ENCODE peak calls at places on chromosome X, in nine cellular contexts. I is SJSA1; E is CD8-positive, alpha-beta memory T cell; X is tibial nerve; D is left ventricle myocardium inferior; G is thyroid gland; S is uterus; R is sigmoid colon; U is spleen. F is an unnamed sample. For H3K36me3, the result is how much of the 10 kb centered on the place peaks cover.

GRCh38 chrX:151974336-151975227 is at the start of gene GABRE:
- DNase-seq in I (peak), E (no peak), X (peak), D (peak), G (peak), S (peak), R (peak), U (no peak), F (peak)

GRCh38 chrX:130799393-130799792 is 103.6 kb downstream of the ENOX2 start:
- DNase-seq in I (no peak), E (no peak), X (no peak), D (no peak), G (no peak), S (no peak), R (no peak), U (no peak), F (no peak)

GRCh38 chrX:105331244-105331643 is 110.8 kb upstream of the TEX13A start:
- DNase-seq in I (no peak), E (no peak), X (no peak), D (no peak), G (no peak), S (no peak), R (no peak), U (no peak), F (no peak)

GRCh38 chrX:71859637-71860036 is 51.0 kb upstream of the NHSL2 start:
- DNase-seq in I (no peak), E (no peak), X (peak), D (no peak), G (peak), S (no peak), R (no peak), U (no peak), F (peak)

GRCh38 chrX:38347136-38347535 is 5.3 kb upstream of the OTC start:
- DNase-seq in I (no peak), E (no peak), X (peak), D (no peak), G (no peak), S (no peak), R (no peak), U (no peak), F (peak)

GRCh38 chrX:9071031-9071650 is 37.2 kb upstream of the FAM9B start:
- DNase-seq in I (no peak), E (no peak), X (no peak), D (no peak), G (no peak), S (no peak), R (no peak), U (no peak), F (no peak)

GRCh38 chrX:8731579-8732395 is at the start of gene ANOS1:
- DNase-seq in I (peak), E (no peak), X (peak), D (peak), G (peak), S (no peak), R (peak), U (peak), F (peak)

GRCh38 chrX:107050195-107050709 is 50.2 kb upstream of the MORC4 start:
- DNase-seq in I (no peak), E (no peak), X (no peak), D (no peak), G (peak), S (no peak), R (no peak), U (no peak), F (no peak)

DNA sequence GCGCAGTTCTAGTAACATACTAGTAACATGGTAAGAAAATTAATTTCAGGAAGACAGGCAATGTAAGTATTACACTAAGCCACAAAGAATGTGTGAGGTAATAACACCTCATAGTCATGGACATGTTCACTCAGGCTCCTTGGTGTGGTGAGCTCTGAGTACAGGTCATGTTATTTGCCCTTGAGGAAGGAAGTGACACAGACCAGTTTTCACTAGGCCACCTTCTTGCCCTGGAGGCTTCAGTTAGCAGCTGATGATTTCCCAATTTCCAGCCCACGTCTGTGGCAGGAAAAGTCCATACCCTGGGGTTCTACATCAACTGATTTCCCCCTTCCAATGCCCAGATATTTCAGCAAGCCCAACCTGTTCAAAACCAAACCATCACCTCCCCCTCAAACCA is 6.7 kb downstream of the APOO start:
- DNase-seq in I (peak), E (no peak), X (no peak), D (no peak), G (no peak), S (no peak), R (no peak), U (no peak), F (no peak)
- H3K27ac ChIP-seq in I (peak), E (no peak), X (peak), D (peak), G (peak), S (peak), R (peak), U (peak), F (peak)

DNA sequence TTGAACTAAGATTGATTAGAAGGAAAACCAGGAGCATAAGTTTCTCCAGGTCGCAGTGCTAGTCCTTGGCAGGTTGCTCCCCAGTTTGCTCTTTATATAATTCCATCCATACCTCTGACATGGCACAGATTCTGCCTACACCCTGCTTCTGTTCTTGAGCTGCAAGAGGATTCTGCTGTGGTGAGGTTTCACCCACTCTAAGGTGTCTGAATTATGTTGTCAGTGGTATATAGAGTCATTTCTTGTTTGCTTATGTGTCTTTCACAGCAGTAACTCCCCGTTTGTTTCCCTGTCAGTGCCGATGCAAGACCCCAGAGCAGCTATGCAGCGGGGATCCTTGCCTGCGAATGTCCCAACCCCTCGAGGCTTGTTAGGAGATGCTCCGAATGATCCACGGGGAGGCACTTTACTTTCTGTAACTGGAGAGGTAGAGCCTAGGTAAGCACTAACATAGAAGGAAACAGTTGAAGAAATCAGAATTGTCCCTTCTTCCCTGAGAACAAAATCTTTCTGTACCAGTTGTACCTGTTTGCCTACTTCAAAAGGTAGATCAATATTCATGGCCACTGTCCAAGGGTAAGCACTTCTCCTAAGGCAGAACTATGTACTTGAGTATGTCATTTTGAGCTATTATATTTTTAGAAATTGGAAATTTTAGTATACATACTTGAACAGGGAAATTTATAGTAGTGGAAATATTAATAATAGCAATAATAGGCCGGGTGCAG is 11.2 kb downstream of the CSTF2 start:
- DNase-seq in I (no peak), E (no peak), X (no peak), D (no peak), G (no peak), S (no peak), R (no peak), U (no peak), F (no peak)
- H3K36me3 ChIP-seq in I (under half), E (under half), X (under half), D (half or more), G (under half), S (under half), R (under half), U (half or more), F (under half)

GRCh38 chrX:64395568-64395929 is 297 bp upstream of the MTMR8 start:
- DNase-seq in I (no peak), E (no peak), X (no peak), D (no peak), G (no peak), S (no peak), R (no peak), U (no peak), F (no peak)
- H3K27ac ChIP-seq in I (no peak), E (peak), X (peak), D (no peak), G (no peak), S (no peak), R (no peak), U (no peak), F (no peak)

GRCh38 chrX:41198410-41198809 is 113.2 kb downstream of the USP9X start:
- DNase-seq in I (no peak), E (no peak), X (no peak), D (no peak), G (no peak), S (no peak), R (no peak), U (no peak), F (no peak)
- H3K36me3 ChIP-seq in I (under half), E (under half), X (under half), D (half or more), G (under half), S (under half), R (under half), U (half or more), F (under half)

DNA sequence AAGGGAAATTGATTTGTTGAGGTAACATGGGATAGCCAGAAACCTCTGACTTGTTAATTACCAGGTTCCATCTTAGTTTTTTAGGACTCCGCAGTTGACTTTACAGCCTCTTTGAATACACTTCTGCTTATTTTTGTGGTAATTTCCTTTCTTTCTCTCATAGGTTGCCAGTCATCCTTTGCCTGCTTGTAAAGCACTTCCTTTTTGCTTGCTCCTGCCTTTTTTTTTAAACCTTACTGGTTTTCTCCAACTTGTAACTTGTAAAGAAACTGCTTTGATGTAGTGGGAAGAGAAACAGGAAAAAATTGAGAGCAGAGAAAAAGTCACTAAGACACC is 2.6 kb downstream of the PGK1 start:
- DNase-seq in I (no peak), E (no peak), X (no peak), D (no peak), G (no peak), S (no peak), R (no peak), U (no peak), F (no peak)
- H3K27ac ChIP-seq in I (no peak), E (peak), X (no peak), D (peak), G (no peak), S (no peak), R (peak), U (peak), F (no peak)

F was measured in body of pancreas.